ENCODE peak calls at places on chromosome 16, in six cellular contexts. J is HCT116, O is prostate gland, U is stomach, K is breast epithelium, A is endothelial cell of umbilical vein. C is an unnamed sample.
A peak's percentile ranks its signal among the peaks of the same experiment; 100 is the strongest.

GRCh38 chr16:58563235-58563634 is 47.9 kb downstream of the SETD6 start:
- DNase-seq in J (no peak), O (no peak), U (no peak), K (no peak), A (peak; percentile 19), C (peak; percentile 5)

GRCh38 chr16:68298907-68299515 is 11.7 kb downstream of the SLC7A6OS start:
- DNase-seq in J (no peak), O (peak; percentile 63), U (peak; percentile 38), K (no peak), A (no peak), C (no peak)

GRCh38 chr16:31508706-31509523 is 724 bp upstream of the RUSF1 start:
- DNase-seq in J (no peak), O (no peak), U (no peak), K (no peak), A (no peak), C (no peak)

GRCh38 chr16:4787068-4787467 is 1.1 kb downstream of the SEPTIN12 start:
- DNase-seq in J (no peak), O (no peak), U (no peak), K (no peak), A (no peak), C (no peak)

GRCh38 chr16:4649744-4650442 is 25.3 kb downstream of the MGRN1 start:
- DNase-seq in J (no peak), O (no peak), U (no peak), K (no peak), A (no peak), C (no peak)

GRCh38 chr16:20675488-20676267 is 21.8 kb downstream of the ACSM1 start:
- DNase-seq in J (peak; percentile 19), O (peak; percentile 76), U (peak; percentile 72), K (no peak), A (peak; percentile 26), C (no peak)

GRCh38 chr16:12228607-12229499 is 252.3 kb downstream of the SNX29 start:
- DNase-seq in J (peak; percentile 28), O (peak; percentile 5), U (no peak), K (peak; percentile 55), A (peak; percentile 67), C (peak; percentile 25)

GRCh38 chr16:49811630-49812334 is 44.1 kb downstream of the ZNF423 start:
- DNase-seq in J (no peak), O (no peak), U (no peak), K (no peak), A (no peak), C (no peak)

GRCh38 chr16:75818491-75818890 is 92.2 kb upstream of the CPHXL start:
- DNase-seq in J (no peak), O (no peak), U (no peak), K (no peak), A (no peak), C (no peak)

GRCh38 chr16:69513180-69513966 is 52.4 kb upstream of the NFAT5 start:
- DNase-seq in J (no peak), O (no peak), U (no peak), K (no peak), A (no peak), C (no peak)

GRCh38 chr16:88968589-88969280 is 8.3 kb downstream of the CBFA2T3 start:
- DNase-seq in J (no peak), O (no peak), U (no peak), K (no peak), A (no peak), C (no peak)

GRCh38 chr16:66528294-66528693 is 21.6 kb downstream of the TK2 start:
- DNase-seq in J (no peak), O (no peak), U (no peak), K (no peak), A (no peak), C (no peak)

GRCh38 chr16:79542196-79542859 is 58.2 kb downstream of the MAF start:
- DNase-seq in J (no peak), O (no peak), U (no peak), K (no peak), A (no peak), C (no peak)

GRCh38 chr16:79537584-79537983 is 63.0 kb downstream of the MAF start:
- DNase-seq in J (no peak), O (no peak), U (no peak), K (no peak), A (no peak), C (no peak)

GRCh38 chr16:79543219-79543618 is 57.3 kb downstream of the MAF start:
- DNase-seq in J (no peak), O (no peak), U (no peak), K (no peak), A (no peak), C (no peak)

GRCh38 chr16:79536958-79537357 is 63.6 kb downstream of the MAF start:
- DNase-seq in J (no peak), O (no peak), U (no peak), K (no peak), A (no peak), C (no peak)

GRCh38 chr16:79540825-79541595 is 59.5 kb downstream of the MAF start:
- DNase-seq in J (no peak), O (no peak), U (no peak), K (no peak), A (no peak), C (no peak)
- H3K27ac ChIP-seq in J (no peak overlapping the region), O (no peak overlapping the region), U (no peak overlapping the region), K (no peak overlapping the region), A (no peak overlapping the region), C (no peak overlapping the region)

DNA sequence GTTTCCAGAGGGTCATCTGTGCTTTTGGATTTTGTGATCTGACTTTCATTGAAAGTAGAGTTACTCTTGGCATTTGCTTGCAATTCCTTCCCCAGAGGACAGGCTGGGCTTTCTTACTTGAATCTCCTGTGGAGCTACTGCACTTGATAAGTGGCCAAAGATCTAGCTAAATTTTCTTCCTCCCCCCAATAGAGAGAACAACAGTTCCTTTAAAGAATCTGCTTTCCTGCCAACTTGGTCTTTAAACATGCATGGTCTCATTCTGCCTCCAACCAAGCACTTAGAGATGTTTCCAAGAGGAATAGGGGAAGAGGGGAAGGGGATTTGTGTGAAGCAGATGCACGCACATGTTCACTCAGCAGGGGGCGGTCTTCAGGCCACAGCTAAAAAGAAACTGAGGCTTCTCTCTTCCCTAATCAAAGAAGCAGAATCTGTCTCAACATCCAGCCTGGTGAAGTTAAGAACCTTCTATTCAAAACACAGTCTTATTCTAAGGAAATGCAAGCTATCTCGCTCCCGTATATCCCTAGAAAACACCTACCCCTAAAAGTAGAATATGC is 229.6 kb downstream of the ZFHX3 start:
- DNase-seq in J (no peak), O (no peak), U (no peak), K (no peak), A (no peak), C (no peak)
- TF ChIP-seq CTCF in J (peak; percentile 44), O (no peak), U (no peak), K (no peak), A (peak; percentile 5), C (peak; percentile 25)

GRCh38 chr16:997440-998051 is 16.0 kb downstream of the SOX8 start:
- DNase-seq in J (no peak), O (peak; percentile 46), U (peak; percentile 72), K (no peak), A (peak; percentile 68), C (no peak)
- TF ChIP-seq POLR2AphosphoS5 in J (peak; percentile 17), O (peak; percentile 41), U (peak; percentile 16), K (no peak), A (peak; percentile 83), C (no peak)

GRCh38 chr16:27853651-27854050 is 209.9 kb downstream of the GSG1L start:
- DNase-seq in J (no peak), O (no peak), U (no peak), K (peak; percentile 31), A (no peak), C (no peak)

GRCh38 chr16:27860091-27860490 is 203.4 kb downstream of the GSG1L start:
- DNase-seq in J (no peak), O (no peak), U (no peak), K (no peak), A (no peak), C (no peak)

GRCh38 chr16:27863377-27863776 is 200.1 kb downstream of the GSG1L start:
- DNase-seq in J (no peak), O (no peak), U (no peak), K (no peak), A (no peak), C (no peak)

GRCh38 chr16:27862953-27863352 is 200.6 kb downstream of the GSG1L start:
- DNase-seq in J (no peak), O (no peak), U (no peak), K (no peak), A (no peak), C (no peak)

GRCh38 chr16:27859020-27859419 is 204.5 kb downstream of the GSG1L start:
- DNase-seq in J (no peak), O (no peak), U (no peak), K (peak; percentile 2), A (no peak), C (no peak)
- H3K27ac ChIP-seq in J (no peak overlapping the region), O (no peak overlapping the region), U (no peak overlapping the region), K (no peak overlapping the region), A (no peak overlapping the region), C (no peak overlapping the region)

DNA sequence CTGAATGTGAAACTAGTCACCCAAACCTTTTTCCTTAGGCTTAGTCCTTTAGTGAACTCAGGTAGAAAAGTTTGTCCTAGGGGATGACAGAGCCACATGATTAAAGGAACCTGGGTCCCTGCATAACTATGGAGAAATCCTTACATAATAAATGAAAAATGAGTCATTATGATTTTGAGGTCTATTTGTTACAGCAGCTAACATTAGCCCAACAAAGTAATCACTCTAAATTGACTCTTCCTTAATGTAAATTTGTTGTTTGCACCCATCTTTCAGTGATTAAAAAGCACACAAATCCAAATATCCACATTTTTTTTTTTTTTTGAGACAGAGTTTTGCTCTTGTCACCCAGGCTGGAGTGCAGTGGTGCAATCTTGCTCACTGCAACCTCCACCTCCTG is 32.0 kb downstream of the OGFOD1 start:
- DNase-seq in J (no peak), O (no peak), U (no peak), K (no peak), A (no peak), C (no peak)
- TF ChIP-seq CTCF in J (no peak), O (no peak), U (no peak), K (no peak), A (no peak), C (no peak)